ENCODE peak calls at places on chromosomes 4 and X, in nine cellular contexts. One of them, this sample, is unnamed.
A peak's percentile ranks its signal among the peaks of the same experiment; 100 is the strongest.

GRCh38 chr4:94406668-94407437 is 44.9 kb upstream of the PDLIM5 start:
- DNase-seq in CD8-positive, alpha-beta T cell: peak; percentile 58
- DNase-seq in IMR-90: peak; percentile 88
- DNase-seq in astrocyte: peak; percentile 65
- DNase-seq in tibial nerve: peak; percentile 57
- DNase-seq in A673: peak; percentile 81
- DNase-seq in transverse colon: peak; percentile 74
- DNase-seq in left ventricle myocardium inferior: peak; percentile 43
- DNase-seq in suprapubic skin: peak; percentile 75
- DNase-seq in this sample: peak; percentile 48

GRCh38 chr4:85477538-85477937 is 2.6 kb downstream of the ARHGAP24 start:
- DNase-seq in transverse colon: no peak
- DNase-seq in suprapubic skin: no peak
- DNase-seq in IMR-90: no peak
- DNase-seq in tibial nerve: no peak
- DNase-seq in astrocyte: no peak
- DNase-seq in left ventricle myocardium inferior: no peak
- DNase-seq in CD8-positive, alpha-beta T cell: no peak
- DNase-seq in A673: no peak
- DNase-seq in this sample: no peak

GRCh38 chrX:102659790-102660757 is 8.8 kb downstream of the GPRASP1 start:
- DNase-seq in left ventricle myocardium inferior: peak; percentile 86
- DNase-seq in A673: peak; percentile 68
- DNase-seq in suprapubic skin: peak; percentile 92
- DNase-seq in astrocyte: peak; percentile 38
- DNase-seq in IMR-90: peak; percentile 58
- DNase-seq in CD8-positive, alpha-beta T cell: peak; percentile 85
- DNase-seq in tibial nerve: peak; percentile 82
- DNase-seq in transverse colon: peak; percentile 88
- DNase-seq in this sample: peak; percentile 62

GRCh38 chrX:135086197-135086854 is 34.0 kb downstream of the ETDB start:
- DNase-seq in A673: peak; percentile 61
- DNase-seq in left ventricle myocardium inferior: no peak
- DNase-seq in CD8-positive, alpha-beta T cell: peak; percentile 27
- DNase-seq in IMR-90: peak; percentile 61
- DNase-seq in tibial nerve: no peak
- DNase-seq in astrocyte: peak; percentile 34
- DNase-seq in transverse colon: peak; percentile 22
- DNase-seq in suprapubic skin: no peak
- DNase-seq in this sample: peak; percentile 55

GRCh38 chr4:141643557-141643956 is 7.2 kb downstream of the IL15 start:
- DNase-seq in transverse colon: no peak
- DNase-seq in CD8-positive, alpha-beta T cell: no peak
- DNase-seq in A673: no peak
- DNase-seq in astrocyte: peak; percentile 83
- DNase-seq in IMR-90: peak; percentile 92
- DNase-seq in suprapubic skin: no peak
- DNase-seq in left ventricle myocardium inferior: no peak
- DNase-seq in tibial nerve: no peak
- DNase-seq in this sample: peak; percentile 88

GRCh38 chr4:119550857-119551532 is 77.6 kb downstream of the PDE5A start:
- DNase-seq in transverse colon: no peak
- DNase-seq in IMR-90: peak; percentile 73
- DNase-seq in CD8-positive, alpha-beta T cell: no peak
- DNase-seq in astrocyte: peak; percentile 67
- DNase-seq in tibial nerve: no peak
- DNase-seq in suprapubic skin: no peak
- DNase-seq in A673: peak; percentile 33
- DNase-seq in left ventricle myocardium inferior: no peak
- DNase-seq in this sample: no peak

GRCh38 chr4:75547647-75548387 is 8.0 kb upstream of the ODAPH start:
- DNase-seq in astrocyte: peak; percentile 13
- DNase-seq in suprapubic skin: no peak
- DNase-seq in tibial nerve: peak; percentile 28
- DNase-seq in left ventricle myocardium inferior: peak; percentile 44
- DNase-seq in CD8-positive, alpha-beta T cell: no peak
- DNase-seq in IMR-90: peak; percentile 24
- DNase-seq in A673: no peak
- DNase-seq in transverse colon: peak; percentile 42
- DNase-seq in this sample: no peak

GRCh38 chr4:177093964-177094363 is 215.7 kb upstream of the NEIL3 start:
- DNase-seq in transverse colon: no peak
- DNase-seq in CD8-positive, alpha-beta T cell: no peak
- DNase-seq in IMR-90: no peak
- DNase-seq in suprapubic skin: no peak
- DNase-seq in astrocyte: peak; percentile 21
- DNase-seq in tibial nerve: no peak
- DNase-seq in left ventricle myocardium inferior: no peak
- DNase-seq in A673: no peak
- DNase-seq in this sample: no peak

GRCh38 chr4:121072836-121073362 is 564 bp upstream of the NDNF start:
- DNase-seq in transverse colon: peak; percentile 23
- DNase-seq in left ventricle myocardium inferior: peak; percentile 19
- DNase-seq in CD8-positive, alpha-beta T cell: no peak
- DNase-seq in suprapubic skin: no peak
- DNase-seq in A673: no peak
- DNase-seq in IMR-90: no peak
- DNase-seq in astrocyte: no peak
- DNase-seq in tibial nerve: no peak
- DNase-seq in this sample: no peak

GRCh38 chrX:154040307-154040756 is 20.6 kb upstream of the IRAK1 start:
- DNase-seq in IMR-90: peak; percentile 87
- DNase-seq in astrocyte: peak; percentile 81
- DNase-seq in CD8-positive, alpha-beta T cell: no peak
- DNase-seq in transverse colon: no peak
- DNase-seq in suprapubic skin: no peak
- DNase-seq in left ventricle myocardium inferior: no peak
- DNase-seq in A673: no peak
- DNase-seq in tibial nerve: no peak
- DNase-seq in this sample: peak; percentile 9

GRCh38 chr4:185729300-185729912 is 82.6 kb downstream of the SORBS2 start:
- DNase-seq in tibial nerve: no peak
- DNase-seq in suprapubic skin: no peak
- DNase-seq in CD8-positive, alpha-beta T cell: no peak
- DNase-seq in IMR-90: no peak
- DNase-seq in transverse colon: no peak
- DNase-seq in left ventricle myocardium inferior: no peak
- DNase-seq in astrocyte: no peak
- DNase-seq in A673: no peak
- DNase-seq in this sample: no peak

GRCh38 chr4:7434141-7434765 is 477 bp downstream of the PSAPL1 start:
- DNase-seq in astrocyte: no peak
- DNase-seq in suprapubic skin: no peak
- DNase-seq in IMR-90: no peak
- DNase-seq in CD8-positive, alpha-beta T cell: no peak
- DNase-seq in transverse colon: no peak
- DNase-seq in A673: no peak
- DNase-seq in left ventricle myocardium inferior: no peak
- DNase-seq in tibial nerve: no peak
- DNase-seq in this sample: no peak

GRCh38 chr4:81407726-81408125 is 64.0 kb downstream of the RASGEF1B start:
- DNase-seq in IMR-90: no peak
- DNase-seq in suprapubic skin: no peak
- DNase-seq in astrocyte: no peak
- DNase-seq in left ventricle myocardium inferior: no peak
- DNase-seq in A673: no peak
- DNase-seq in CD8-positive, alpha-beta T cell: no peak
- DNase-seq in transverse colon: no peak
- DNase-seq in tibial nerve: no peak
- DNase-seq in this sample: no peak

GRCh38 chr4:81408341-81408740 is 63.4 kb downstream of the RASGEF1B start:
- DNase-seq in A673: no peak
- DNase-seq in suprapubic skin: no peak
- DNase-seq in IMR-90: no peak
- DNase-seq in CD8-positive, alpha-beta T cell: no peak
- DNase-seq in left ventricle myocardium inferior: no peak
- DNase-seq in tibial nerve: no peak
- DNase-seq in astrocyte: no peak
- DNase-seq in transverse colon: no peak
- DNase-seq in this sample: no peak

GRCh38 chr4:81409836-81410235 is 61.9 kb downstream of the RASGEF1B start:
- DNase-seq in tibial nerve: no peak
- DNase-seq in transverse colon: no peak
- DNase-seq in CD8-positive, alpha-beta T cell: no peak
- DNase-seq in A673: no peak
- DNase-seq in left ventricle myocardium inferior: no peak
- DNase-seq in IMR-90: no peak
- DNase-seq in suprapubic skin: no peak
- DNase-seq in astrocyte: no peak
- DNase-seq in this sample: no peak

GRCh38 chr4:81404294-81404693 is 67.4 kb downstream of the RASGEF1B start:
- DNase-seq in suprapubic skin: no peak
- DNase-seq in transverse colon: no peak
- DNase-seq in tibial nerve: no peak
- DNase-seq in astrocyte: no peak
- DNase-seq in left ventricle myocardium inferior: no peak
- DNase-seq in IMR-90: peak; percentile 5
- DNase-seq in CD8-positive, alpha-beta T cell: no peak
- DNase-seq in A673: no peak
- DNase-seq in this sample: no peak

GRCh38 chr4:81405900-81406401 is 65.8 kb downstream of the RASGEF1B start:
- DNase-seq in left ventricle myocardium inferior: no peak
- DNase-seq in astrocyte: peak; percentile 45
- DNase-seq in transverse colon: peak; percentile 20
- DNase-seq in A673: peak; percentile 71
- DNase-seq in IMR-90: peak; percentile 77
- DNase-seq in tibial nerve: no peak
- DNase-seq in CD8-positive, alpha-beta T cell: peak; percentile 34
- DNase-seq in suprapubic skin: no peak
- DNase-seq in this sample: peak; percentile 66
- TF ChIP-seq CTCF in left ventricle myocardium inferior: peak; percentile 78
- TF ChIP-seq CTCF in astrocyte: peak; percentile 74
- TF ChIP-seq CTCF in transverse colon: peak; percentile 92
- TF ChIP-seq CTCF in A673: peak; percentile 66
- TF ChIP-seq CTCF in IMR-90: peak; percentile 72
- TF ChIP-seq CTCF in tibial nerve: peak; percentile 73
- TF ChIP-seq CTCF in CD8-positive, alpha-beta T cell: peak; percentile 98
- TF ChIP-seq CTCF in suprapubic skin: peak; percentile 63
- TF ChIP-seq CTCF in this sample: peak; percentile 82

GRCh38 chrX:68832101-68832416 is 3.2 kb downstream of the EFNB1 start:
- DNase-seq in astrocyte: peak; percentile 73
- DNase-seq in suprapubic skin: no peak
- DNase-seq in tibial nerve: no peak
- DNase-seq in A673: no peak
- DNase-seq in CD8-positive, alpha-beta T cell: no peak
- DNase-seq in transverse colon: peak; percentile 60
- DNase-seq in IMR-90: peak; percentile 83
- DNase-seq in left ventricle myocardium inferior: peak; percentile 30
- DNase-seq in this sample: no peak
- H3K27ac ChIP-seq in astrocyte: no peak overlapping the region
- H3K27ac ChIP-seq in suprapubic skin: peak overlapping the region; percentile 82
- H3K27ac ChIP-seq in tibial nerve: peak overlapping the region; percentile 82
- H3K27ac ChIP-seq in A673: peak overlapping the region; percentile 84
- H3K27ac ChIP-seq in CD8-positive, alpha-beta T cell: no peak overlapping the region
- H3K27ac ChIP-seq in transverse colon: peak overlapping the region; percentile 86
- H3K27ac ChIP-seq in IMR-90: peak overlapping the region; percentile 46
- H3K27ac ChIP-seq in left ventricle myocardium inferior: peak overlapping the region; percentile 89
- H3K27ac ChIP-seq in this sample: peak overlapping the region; percentile 92

GRCh38 chr4:3071811-3072210 is 2.5 kb downstream of the HTT-AS start:
- DNase-seq in IMR-90: peak; percentile 16
- DNase-seq in suprapubic skin: no peak
- DNase-seq in tibial nerve: no peak
- DNase-seq in CD8-positive, alpha-beta T cell: no peak
- DNase-seq in left ventricle myocardium inferior: no peak
- DNase-seq in transverse colon: no peak
- DNase-seq in A673: no peak
- DNase-seq in astrocyte: no peak
- DNase-seq in this sample: no peak

GRCh38 chr4:3075652-3075981 is 1.1 kb downstream of the HTT start:
- DNase-seq in A673: no peak
- DNase-seq in CD8-positive, alpha-beta T cell: no peak
- DNase-seq in IMR-90: no peak
- DNase-seq in tibial nerve: no peak
- DNase-seq in transverse colon: no peak
- DNase-seq in suprapubic skin: no peak
- DNase-seq in astrocyte: peak; percentile 57
- DNase-seq in left ventricle myocardium inferior: no peak
- DNase-seq in this sample: no peak

GRCh38 chr4:3074846-3075651 is 568 bp downstream of the HTT start:
- DNase-seq in transverse colon: peak; percentile 64
- DNase-seq in left ventricle myocardium inferior: peak; percentile 40
- DNase-seq in CD8-positive, alpha-beta T cell: peak; percentile 20
- DNase-seq in astrocyte: peak; percentile 41
- DNase-seq in A673: peak; percentile 83
- DNase-seq in suprapubic skin: peak; percentile 82
- DNase-seq in tibial nerve: no peak
- DNase-seq in IMR-90: peak; percentile 57
- DNase-seq in this sample: peak; percentile 54

GRCh38 chr4:3074078-3074845 is at the start of the genes HTT and HTT-AS:
- DNase-seq in CD8-positive, alpha-beta T cell: peak; percentile 95
- DNase-seq in left ventricle myocardium inferior: peak; percentile 97
- DNase-seq in IMR-90: peak; percentile 91
- DNase-seq in astrocyte: peak; percentile 81
- DNase-seq in A673: peak; percentile 95
- DNase-seq in transverse colon: peak; percentile 99
- DNase-seq in suprapubic skin: peak; percentile 99
- DNase-seq in tibial nerve: peak; percentile 96
- DNase-seq in this sample: peak; percentile 92

GRCh38 chr4:3073158-3074077 is 920 bp downstream of the HTT-AS start:
- DNase-seq in tibial nerve: no peak
- DNase-seq in astrocyte: no peak
- DNase-seq in A673: peak; percentile 88
- DNase-seq in transverse colon: no peak
- DNase-seq in CD8-positive, alpha-beta T cell: no peak
- DNase-seq in left ventricle myocardium inferior: peak; percentile 23
- DNase-seq in IMR-90: no peak
- DNase-seq in suprapubic skin: peak; percentile 76
- DNase-seq in this sample: no peak
- TF ChIP-seq CTCF in tibial nerve: no peak
- TF ChIP-seq CTCF in astrocyte: no peak
- TF ChIP-seq CTCF in A673: no peak
- TF ChIP-seq CTCF in transverse colon: no peak
- TF ChIP-seq CTCF in CD8-positive, alpha-beta T cell: no peak
- TF ChIP-seq CTCF in left ventricle myocardium inferior: peak; percentile 9
- TF ChIP-seq CTCF in IMR-90: no peak
- TF ChIP-seq CTCF in suprapubic skin: no peak
- TF ChIP-seq CTCF in this sample: no peak

DNA sequence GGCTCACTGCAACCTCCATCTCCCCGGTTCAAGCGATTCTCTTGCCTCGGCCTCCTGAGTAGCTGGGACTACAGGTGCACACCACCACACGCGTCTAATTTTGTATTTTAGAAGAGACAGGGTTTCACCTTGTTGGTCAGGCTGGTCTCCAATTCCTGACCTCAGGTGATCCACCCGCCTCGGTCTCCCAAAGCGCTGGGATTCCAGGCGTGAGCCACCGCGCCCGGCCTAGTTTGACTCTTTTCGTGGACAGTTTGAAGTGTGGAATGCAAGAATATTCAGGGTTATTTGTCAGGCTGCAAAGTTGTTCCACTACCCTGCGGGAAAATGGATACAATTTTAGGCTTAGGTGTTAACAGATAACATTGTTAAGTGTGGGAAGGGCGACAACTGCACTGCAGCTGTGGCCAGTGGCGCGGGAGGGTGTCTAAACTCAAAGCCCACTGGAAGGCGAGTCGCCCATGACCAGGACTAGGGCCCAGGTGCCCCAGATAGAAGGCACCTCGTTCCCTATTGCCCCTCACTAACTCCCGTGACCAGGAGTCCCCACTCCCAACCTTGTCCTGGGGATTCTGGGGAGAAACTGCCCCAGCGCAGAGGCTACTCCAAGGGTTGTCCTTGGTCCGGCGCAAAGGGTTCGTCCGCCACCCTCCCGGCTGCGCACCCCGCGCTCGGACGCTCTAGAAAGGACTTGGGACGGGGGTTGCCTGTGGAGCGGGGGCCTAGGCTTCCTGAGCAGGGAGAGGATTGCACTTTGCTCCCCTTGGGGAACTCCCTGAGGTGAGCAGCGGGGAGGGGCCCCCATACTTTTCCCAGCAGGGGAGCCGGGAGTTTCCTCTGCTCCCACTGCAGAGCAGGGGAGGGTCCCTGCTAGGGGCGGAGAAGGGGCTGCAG is 1.1 kb upstream of the CD99 start:
- DNase-seq in CD8-positive, alpha-beta T cell: no peak
- DNase-seq in A673: no peak
- DNase-seq in astrocyte: no peak
- DNase-seq in suprapubic skin: no peak
- DNase-seq in IMR-90: no peak
- DNase-seq in left ventricle myocardium inferior: no peak
- DNase-seq in tibial nerve: no peak
- DNase-seq in transverse colon: peak; percentile 81
- DNase-seq in this sample: no peak
- H3K27ac ChIP-seq in CD8-positive, alpha-beta T cell: no peak overlapping the region
- H3K27ac ChIP-seq in A673: peak overlapping the region; percentile 97
- H3K27ac ChIP-seq in astrocyte: no peak overlapping the region
- H3K27ac ChIP-seq in suprapubic skin: peak overlapping the region; percentile 95
- H3K27ac ChIP-seq in IMR-90: no peak overlapping the region
- H3K27ac ChIP-seq in left ventricle myocardium inferior: peak overlapping the region; percentile 94
- H3K27ac ChIP-seq in tibial nerve: peak overlapping the region; percentile 84
- H3K27ac ChIP-seq in transverse colon: peak overlapping the region; percentile 95
- H3K27ac ChIP-seq in this sample: peak overlapping the region; percentile 81